ENCODE peak calls at places on chromosomes 5 and 9, in five cellular contexts. One of them, this sample, is unnamed.

GRCh38 chr5:151448038-151448985 is 909 bp downstream of the SLC36A1 start:
- DNase-seq in stimulated activated CD4-positive, alpha-beta T cell treated with anti-CD3 and anti-CD28 coated beads, Interleukin-4, amount 100 ng/mL, for 48 hours: no peak
- DNase-seq in activated naive CD4-positive, alpha-beta T cell treated with anti-CD3 and anti-CD28 coated beads for 36 hours: peak
- DNase-seq in kidney tubule cell: peak
- DNase-seq in stimulated activated CD8-positive, alpha-beta memory T cell treated with anti-CD3 and anti-CD28 coated beads, Interleukin-4, amount 100 ng/mL, for 1 hour: no peak
- DNase-seq in this sample: no peak

GRCh38 chr9:130039504-130040147 is 3.4 kb downstream of the FNBP1 start:
- DNase-seq in stimulated activated CD4-positive, alpha-beta T cell treated with anti-CD3 and anti-CD28 coated beads, Interleukin-4, amount 100 ng/mL, for 48 hours: no peak
- DNase-seq in activated naive CD4-positive, alpha-beta T cell treated with anti-CD3 and anti-CD28 coated beads for 36 hours: peak
- DNase-seq in kidney tubule cell: no peak
- DNase-seq in stimulated activated CD8-positive, alpha-beta memory T cell treated with anti-CD3 and anti-CD28 coated beads, Interleukin-4, amount 100 ng/mL, for 1 hour: no peak
- DNase-seq in this sample: no peak

GRCh38 chr9:107260437-107261081 is 22.5 kb upstream of the RAD23B start:
- DNase-seq in stimulated activated CD4-positive, alpha-beta T cell treated with anti-CD3 and anti-CD28 coated beads, Interleukin-4, amount 100 ng/mL, for 48 hours: no peak
- DNase-seq in activated naive CD4-positive, alpha-beta T cell treated with anti-CD3 and anti-CD28 coated beads for 36 hours: no peak
- DNase-seq in kidney tubule cell: no peak
- DNase-seq in stimulated activated CD8-positive, alpha-beta memory T cell treated with anti-CD3 and anti-CD28 coated beads, Interleukin-4, amount 100 ng/mL, for 1 hour: no peak
- DNase-seq in this sample: no peak

GRCh38 chr9:138008081-138008841 is 130.7 kb downstream of the CACNA1B start:
- DNase-seq in stimulated activated CD4-positive, alpha-beta T cell treated with anti-CD3 and anti-CD28 coated beads, Interleukin-4, amount 100 ng/mL, for 48 hours: no peak
- DNase-seq in activated naive CD4-positive, alpha-beta T cell treated with anti-CD3 and anti-CD28 coated beads for 36 hours: no peak
- DNase-seq in kidney tubule cell: peak
- DNase-seq in stimulated activated CD8-positive, alpha-beta memory T cell treated with anti-CD3 and anti-CD28 coated beads, Interleukin-4, amount 100 ng/mL, for 1 hour: no peak
- DNase-seq in this sample: peak

GRCh38 chr9:135279834-135280393 is 192.4 kb downstream of the OLFM1 start:
- DNase-seq in stimulated activated CD4-positive, alpha-beta T cell treated with anti-CD3 and anti-CD28 coated beads, Interleukin-4, amount 100 ng/mL, for 48 hours: no peak
- DNase-seq in activated naive CD4-positive, alpha-beta T cell treated with anti-CD3 and anti-CD28 coated beads for 36 hours: no peak
- DNase-seq in kidney tubule cell: no peak
- DNase-seq in stimulated activated CD8-positive, alpha-beta memory T cell treated with anti-CD3 and anti-CD28 coated beads, Interleukin-4, amount 100 ng/mL, for 1 hour: no peak
- DNase-seq in this sample: no peak

GRCh38 chr5:138463335-138464017 is 1.8 kb upstream of the EGR1 start:
- DNase-seq in stimulated activated CD4-positive, alpha-beta T cell treated with anti-CD3 and anti-CD28 coated beads, Interleukin-4, amount 100 ng/mL, for 48 hours: no peak
- DNase-seq in activated naive CD4-positive, alpha-beta T cell treated with anti-CD3 and anti-CD28 coated beads for 36 hours: no peak
- DNase-seq in kidney tubule cell: peak
- DNase-seq in stimulated activated CD8-positive, alpha-beta memory T cell treated with anti-CD3 and anti-CD28 coated beads, Interleukin-4, amount 100 ng/mL, for 1 hour: no peak
- DNase-seq in this sample: peak

GRCh38 chr9:116767219-116767618 is 80.1 kb downstream of the TRIM32 start:
- DNase-seq in stimulated activated CD4-positive, alpha-beta T cell treated with anti-CD3 and anti-CD28 coated beads, Interleukin-4, amount 100 ng/mL, for 48 hours: no peak
- DNase-seq in activated naive CD4-positive, alpha-beta T cell treated with anti-CD3 and anti-CD28 coated beads for 36 hours: no peak
- DNase-seq in kidney tubule cell: no peak
- DNase-seq in stimulated activated CD8-positive, alpha-beta memory T cell treated with anti-CD3 and anti-CD28 coated beads, Interleukin-4, amount 100 ng/mL, for 1 hour: no peak
- DNase-seq in this sample: no peak

GRCh38 chr5:51033215-51033614 is 350.0 kb upstream of the ISL1 start:
- DNase-seq in stimulated activated CD4-positive, alpha-beta T cell treated with anti-CD3 and anti-CD28 coated beads, Interleukin-4, amount 100 ng/mL, for 48 hours: no peak
- DNase-seq in activated naive CD4-positive, alpha-beta T cell treated with anti-CD3 and anti-CD28 coated beads for 36 hours: no peak
- DNase-seq in kidney tubule cell: no peak
- DNase-seq in stimulated activated CD8-positive, alpha-beta memory T cell treated with anti-CD3 and anti-CD28 coated beads, Interleukin-4, amount 100 ng/mL, for 1 hour: no peak
- DNase-seq in this sample: no peak

GRCh38 chr5:58447231-58447630 is 12.7 kb downstream of the PLK2 start:
- DNase-seq in stimulated activated CD4-positive, alpha-beta T cell treated with anti-CD3 and anti-CD28 coated beads, Interleukin-4, amount 100 ng/mL, for 48 hours: no peak
- DNase-seq in activated naive CD4-positive, alpha-beta T cell treated with anti-CD3 and anti-CD28 coated beads for 36 hours: no peak
- DNase-seq in kidney tubule cell: peak
- DNase-seq in stimulated activated CD8-positive, alpha-beta memory T cell treated with anti-CD3 and anti-CD28 coated beads, Interleukin-4, amount 100 ng/mL, for 1 hour: no peak
- DNase-seq in this sample: no peak